ENCODE peak calls at places on chromosomes 3 and 15, in ten cellular contexts. One of them, this sample, is unnamed.
A peak's percentile ranks its signal among the peaks of the same experiment; 100 is the strongest.

GRCh38 chr3:170835346-170835745 is 34.6 kb downstream of the RPL22L1 start:
- DNase-seq in heart left ventricle: no peak
- DNase-seq in AG10803: no peak
- DNase-seq in PC-3: no peak
- DNase-seq in brain microvascular endothelial cell: no peak
- DNase-seq in adrenal gland: no peak
- DNase-seq in IMR-90: no peak
- DNase-seq in AG09309: no peak
- DNase-seq in fibroblast of lung: no peak
- DNase-seq in HL-60: no peak
- DNase-seq in this sample: no peak

GRCh38 chr15:58916962-58917361 is 16.5 kb downstream of the SLTM start:
- DNase-seq in heart left ventricle: no peak
- DNase-seq in AG10803: no peak
- DNase-seq in PC-3: no peak
- DNase-seq in brain microvascular endothelial cell: no peak
- DNase-seq in adrenal gland: no peak
- DNase-seq in IMR-90: no peak
- DNase-seq in AG09309: no peak
- DNase-seq in fibroblast of lung: no peak
- DNase-seq in HL-60: no peak
- DNase-seq in this sample: no peak

GRCh38 chr15:101609742-101610627 is 42.2 kb downstream of the TM2D3 start:
- DNase-seq in heart left ventricle: no peak
- DNase-seq in AG10803: no peak
- DNase-seq in PC-3: no peak
- DNase-seq in brain microvascular endothelial cell: no peak
- DNase-seq in adrenal gland: no peak
- DNase-seq in IMR-90: no peak
- DNase-seq in AG09309: no peak
- DNase-seq in fibroblast of lung: no peak
- DNase-seq in HL-60: no peak
- DNase-seq in this sample: no peak

GRCh38 chr3:56424357-56424756 is 43.9 kb downstream of the ERC2 start:
- DNase-seq in heart left ventricle: no peak
- DNase-seq in AG10803: no peak
- DNase-seq in PC-3: no peak
- DNase-seq in brain microvascular endothelial cell: no peak
- DNase-seq in adrenal gland: no peak
- DNase-seq in IMR-90: no peak
- DNase-seq in AG09309: no peak
- DNase-seq in fibroblast of lung: no peak
- DNase-seq in HL-60: no peak
- DNase-seq in this sample: peak; percentile 6

GRCh38 chr3:51698209-51698608 is 8.7 kb upstream of the GRM2 start:
- DNase-seq in heart left ventricle: no peak
- DNase-seq in AG10803: no peak
- DNase-seq in PC-3: no peak
- DNase-seq in brain microvascular endothelial cell: no peak
- DNase-seq in adrenal gland: no peak
- DNase-seq in IMR-90: no peak
- DNase-seq in AG09309: no peak
- DNase-seq in fibroblast of lung: no peak
- DNase-seq in HL-60: no peak
- DNase-seq in this sample: no peak

GRCh38 chr3:52230461-52230860 is 5.0 kb upstream of the TLR9 start:
- DNase-seq in heart left ventricle: no peak
- DNase-seq in AG10803: no peak
- DNase-seq in PC-3: no peak
- DNase-seq in brain microvascular endothelial cell: no peak
- DNase-seq in adrenal gland: no peak
- DNase-seq in IMR-90: no peak
- DNase-seq in AG09309: no peak
- DNase-seq in fibroblast of lung: no peak
- DNase-seq in HL-60: no peak
- DNase-seq in this sample: no peak

GRCh38 chr3:158407844-158408517 is 163.0 kb upstream of the MLF1 start:
- DNase-seq in heart left ventricle: no peak
- DNase-seq in AG10803: no peak
- DNase-seq in PC-3: no peak
- DNase-seq in brain microvascular endothelial cell: no peak
- DNase-seq in adrenal gland: no peak
- DNase-seq in IMR-90: no peak
- DNase-seq in AG09309: no peak
- DNase-seq in fibroblast of lung: no peak
- DNase-seq in HL-60: no peak
- DNase-seq in this sample: no peak

GRCh38 chr3:156605686-156606605 is 51.0 kb upstream of the SSR3 start:
- DNase-seq in heart left ventricle: peak; percentile 35
- DNase-seq in AG10803: peak; percentile 78
- DNase-seq in PC-3: peak; percentile 60
- DNase-seq in brain microvascular endothelial cell: peak; percentile 53
- DNase-seq in adrenal gland: no peak
- DNase-seq in IMR-90: peak; percentile 69
- DNase-seq in AG09309: peak; percentile 39
- DNase-seq in fibroblast of lung: peak; percentile 74
- DNase-seq in HL-60: peak; percentile 23
- DNase-seq in this sample: no peak

GRCh38 chr15:85580914-85581313 is 200.5 kb downstream of the AKAP13 start:
- DNase-seq in heart left ventricle: peak; percentile 30
- DNase-seq in AG10803: no peak
- DNase-seq in PC-3: no peak
- DNase-seq in brain microvascular endothelial cell: no peak
- DNase-seq in adrenal gland: peak; percentile 71
- DNase-seq in IMR-90: no peak
- DNase-seq in AG09309: no peak
- DNase-seq in fibroblast of lung: no peak
- DNase-seq in HL-60: peak; percentile 29
- DNase-seq in this sample: no peak

GRCh38 chr15:85582076-85582718 is 201.8 kb downstream of the AKAP13 start:
- DNase-seq in heart left ventricle: no peak
- DNase-seq in AG10803: peak; percentile 61
- DNase-seq in PC-3: no peak
- DNase-seq in brain microvascular endothelial cell: no peak
- DNase-seq in adrenal gland: peak; percentile 64
- DNase-seq in IMR-90: peak; percentile 24
- DNase-seq in AG09309: no peak
- DNase-seq in fibroblast of lung: peak; percentile 53
- DNase-seq in HL-60: no peak
- DNase-seq in this sample: no peak

GRCh38 chr15:85581495-85581894 is 201.1 kb downstream of the AKAP13 start:
- DNase-seq in heart left ventricle: peak; percentile 67
- DNase-seq in AG10803: no peak
- DNase-seq in PC-3: no peak
- DNase-seq in brain microvascular endothelial cell: no peak
- DNase-seq in adrenal gland: peak; percentile 77
- DNase-seq in IMR-90: no peak
- DNase-seq in AG09309: no peak
- DNase-seq in fibroblast of lung: no peak
- DNase-seq in HL-60: peak; percentile 25
- DNase-seq in this sample: no peak

GRCh38 chr15:85579011-85579701 is 198.8 kb downstream of the AKAP13 start:
- DNase-seq in heart left ventricle: peak; percentile 32
- DNase-seq in AG10803: no peak
- DNase-seq in PC-3: peak; percentile 8
- DNase-seq in brain microvascular endothelial cell: no peak
- DNase-seq in adrenal gland: no peak
- DNase-seq in IMR-90: no peak
- DNase-seq in AG09309: no peak
- DNase-seq in fibroblast of lung: no peak
- DNase-seq in HL-60: peak; percentile 47
- DNase-seq in this sample: no peak

DNA sequence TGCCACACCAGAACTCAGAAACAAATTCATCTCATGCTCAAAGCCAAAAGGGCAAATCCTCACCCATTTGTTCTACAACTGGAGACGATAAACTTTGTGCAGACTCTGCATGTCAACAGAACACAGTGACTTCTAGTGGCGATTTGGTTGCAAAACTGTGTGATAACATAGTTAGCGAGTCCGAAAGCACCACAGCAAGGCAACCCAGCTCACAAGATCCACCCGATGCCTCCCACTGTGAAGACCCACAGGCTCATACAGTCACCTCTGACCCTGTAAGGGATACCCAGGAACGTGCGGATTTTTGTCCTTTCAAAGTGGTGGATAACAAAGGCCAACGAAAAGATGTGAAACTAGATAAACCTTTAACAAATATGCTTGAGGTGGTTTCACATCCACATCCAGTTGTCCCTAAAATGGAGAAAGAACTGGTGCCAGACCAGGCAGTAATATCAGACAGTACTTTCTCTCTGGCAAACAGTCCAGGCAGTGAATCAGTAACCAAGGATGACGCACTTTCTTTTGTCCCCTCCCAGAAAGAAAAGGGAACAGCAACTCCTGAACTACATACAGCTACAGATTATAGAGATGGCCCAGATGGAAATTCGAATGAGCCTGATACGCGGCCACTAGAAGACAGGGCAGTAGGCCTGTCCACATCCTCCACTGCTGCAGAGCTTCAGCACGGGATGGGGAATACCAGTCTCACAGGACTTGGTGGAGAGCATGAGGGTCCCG is 199.7 kb downstream of the AKAP13 start:
- DNase-seq in heart left ventricle: peak; percentile 54
- DNase-seq in AG10803: peak; percentile 56
- DNase-seq in PC-3: no peak
- DNase-seq in brain microvascular endothelial cell: no peak
- DNase-seq in adrenal gland: no peak
- DNase-seq in IMR-90: no peak
- DNase-seq in AG09309: no peak
- DNase-seq in fibroblast of lung: no peak
- DNase-seq in HL-60: no peak
- DNase-seq in this sample: no peak
- TF ChIP-seq CTCF in heart left ventricle: no peak
- TF ChIP-seq CTCF in AG10803: no peak
- TF ChIP-seq CTCF in PC-3: peak; percentile 21
- TF ChIP-seq CTCF in brain microvascular endothelial cell: no peak
- TF ChIP-seq CTCF in adrenal gland: no peak
- TF ChIP-seq CTCF in IMR-90: no peak
- TF ChIP-seq CTCF in AG09309: no peak
- TF ChIP-seq CTCF in fibroblast of lung: no peak
- TF ChIP-seq CTCF in HL-60: no peak
- TF ChIP-seq CTCF in this sample: no peak

GRCh38 chr3:38173834-38174418 is 8.6 kb downstream of the OXSR1 start:
- DNase-seq in heart left ventricle: no peak
- DNase-seq in AG10803: no peak
- DNase-seq in PC-3: no peak
- DNase-seq in brain microvascular endothelial cell: no peak
- DNase-seq in adrenal gland: no peak
- DNase-seq in IMR-90: no peak
- DNase-seq in AG09309: no peak
- DNase-seq in fibroblast of lung: no peak
- DNase-seq in HL-60: no peak
- DNase-seq in this sample: no peak
- H3K4me3 ChIP-seq in heart left ventricle: no peak overlapping the region
- H3K4me3 ChIP-seq in AG10803: no peak overlapping the region
- H3K4me3 ChIP-seq in PC-3: no peak overlapping the region
- H3K4me3 ChIP-seq in brain microvascular endothelial cell: no peak overlapping the region
- H3K4me3 ChIP-seq in adrenal gland: no peak overlapping the region
- H3K4me3 ChIP-seq in IMR-90: no peak overlapping the region
- H3K4me3 ChIP-seq in AG09309: no peak overlapping the region
- H3K4me3 ChIP-seq in fibroblast of lung: no peak overlapping the region
- H3K4me3 ChIP-seq in HL-60: no peak overlapping the region
- H3K4me3 ChIP-seq in this sample: no peak overlapping the region

DNA sequence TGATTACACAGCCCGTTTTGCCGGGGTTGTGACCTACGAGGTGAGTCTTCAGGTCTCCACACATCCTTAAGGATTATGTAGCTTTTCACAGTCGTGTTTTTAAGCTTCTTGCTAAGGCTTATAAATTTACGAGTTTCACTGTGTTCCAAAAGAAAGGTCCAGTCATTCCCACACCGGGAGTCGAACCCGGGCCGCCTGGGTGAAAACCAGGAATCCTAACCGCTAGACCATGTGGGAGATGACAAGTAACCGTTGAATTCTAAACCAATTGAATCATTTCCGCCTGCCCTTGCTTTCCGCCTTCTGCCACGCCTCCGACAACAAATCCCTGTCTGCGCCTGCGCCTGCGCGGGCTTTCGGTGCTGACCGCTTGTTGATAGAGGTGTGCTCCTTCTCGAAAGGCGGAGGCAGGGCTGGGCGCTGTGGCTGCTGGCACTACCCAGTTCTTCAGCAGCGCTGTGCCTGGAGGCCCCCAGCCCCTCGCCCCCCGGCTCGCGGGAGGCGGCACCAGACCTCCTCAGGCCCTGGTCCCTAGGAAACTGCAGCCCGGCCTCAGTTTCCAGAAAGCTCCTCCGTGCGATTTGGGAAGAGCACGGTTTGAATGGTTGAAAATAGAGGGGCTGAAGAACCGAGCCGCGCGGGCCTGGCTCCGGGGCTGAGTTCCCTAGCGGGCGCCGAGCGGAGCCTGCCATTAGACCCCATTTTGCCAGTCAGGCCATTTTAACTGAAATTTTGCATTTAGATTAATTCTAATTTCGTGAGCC is 219.1 kb upstream of the ATP10A start:
- DNase-seq in heart left ventricle: peak; percentile 93
- DNase-seq in AG10803: peak; percentile 94
- DNase-seq in PC-3: peak; percentile 97
- DNase-seq in brain microvascular endothelial cell: peak; percentile 93
- DNase-seq in adrenal gland: peak; percentile 99
- DNase-seq in IMR-90: peak; percentile 93
- DNase-seq in AG09309: peak; percentile 83
- DNase-seq in fibroblast of lung: peak; percentile 95
- DNase-seq in HL-60: peak; percentile 92
- DNase-seq in this sample: peak; percentile 88
- TF ChIP-seq CTCF in heart left ventricle: no peak
- TF ChIP-seq CTCF in AG10803: peak; percentile 1
- TF ChIP-seq CTCF in PC-3: no peak
- TF ChIP-seq CTCF in brain microvascular endothelial cell: peak; percentile 11
- TF ChIP-seq CTCF in adrenal gland: peak; percentile 8
- TF ChIP-seq CTCF in IMR-90: no peak
- TF ChIP-seq CTCF in AG09309: no peak
- TF ChIP-seq CTCF in fibroblast of lung: no peak
- TF ChIP-seq CTCF in HL-60: no peak
- TF ChIP-seq CTCF in this sample: no peak

GRCh38 chr3:42982645-42983412 is 3.7 kb downstream of the GASK1A start:
- DNase-seq in heart left ventricle: no peak
- DNase-seq in AG10803: no peak
- DNase-seq in PC-3: no peak
- DNase-seq in brain microvascular endothelial cell: no peak
- DNase-seq in adrenal gland: no peak
- DNase-seq in IMR-90: no peak
- DNase-seq in AG09309: no peak
- DNase-seq in fibroblast of lung: no peak
- DNase-seq in HL-60: no peak
- DNase-seq in this sample: no peak

GRCh38 chr3:42983927-42984326 is 4.8 kb downstream of the GASK1A start:
- DNase-seq in heart left ventricle: no peak
- DNase-seq in AG10803: no peak
- DNase-seq in PC-3: no peak
- DNase-seq in brain microvascular endothelial cell: no peak
- DNase-seq in adrenal gland: no peak
- DNase-seq in IMR-90: no peak
- DNase-seq in AG09309: no peak
- DNase-seq in fibroblast of lung: no peak
- DNase-seq in HL-60: no peak
- DNase-seq in this sample: no peak

GRCh38 chr3:42980909-42981308 is 1.8 kb downstream of the GASK1A start:
- DNase-seq in heart left ventricle: no peak
- DNase-seq in AG10803: peak; percentile 22
- DNase-seq in PC-3: peak; percentile 64
- DNase-seq in brain microvascular endothelial cell: no peak
- DNase-seq in adrenal gland: no peak
- DNase-seq in IMR-90: no peak
- DNase-seq in AG09309: no peak
- DNase-seq in fibroblast of lung: no peak
- DNase-seq in HL-60: no peak
- DNase-seq in this sample: no peak

GRCh38 chr3:42979044-42979962 is at the start of gene GASK1A:
- DNase-seq in heart left ventricle: peak; percentile 48
- DNase-seq in AG10803: no peak
- DNase-seq in PC-3: peak; percentile 53
- DNase-seq in brain microvascular endothelial cell: no peak
- DNase-seq in adrenal gland: peak; percentile 62
- DNase-seq in IMR-90: no peak
- DNase-seq in AG09309: no peak
- DNase-seq in fibroblast of lung: no peak
- DNase-seq in HL-60: peak; percentile 74
- DNase-seq in this sample: no peak

DNA sequence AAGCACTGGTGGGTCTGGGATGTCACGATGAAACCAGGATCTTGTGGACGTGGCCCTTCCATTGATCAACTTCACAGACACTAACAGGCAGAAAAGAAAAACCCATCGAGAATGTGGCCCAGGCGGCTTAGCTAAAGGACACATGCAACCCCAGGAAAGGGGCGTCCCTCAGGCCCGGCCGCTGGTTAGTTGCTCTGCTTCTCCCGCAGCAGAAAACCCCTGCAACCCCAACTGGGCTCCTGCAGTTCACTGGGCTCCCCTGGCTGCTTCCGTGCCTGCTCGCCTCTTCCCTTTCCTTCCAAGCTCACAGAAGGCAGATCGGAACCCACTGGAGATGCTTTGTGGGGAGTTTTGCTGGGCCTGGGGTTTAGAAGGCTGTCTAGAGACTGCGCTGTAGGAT is 1.1 kb downstream of the GASK1A start:
- DNase-seq in heart left ventricle: no peak
- DNase-seq in AG10803: no peak
- DNase-seq in PC-3: no peak
- DNase-seq in brain microvascular endothelial cell: no peak
- DNase-seq in adrenal gland: no peak
- DNase-seq in IMR-90: no peak
- DNase-seq in AG09309: no peak
- DNase-seq in fibroblast of lung: no peak
- DNase-seq in HL-60: no peak
- DNase-seq in this sample: no peak
- H3K4me3 ChIP-seq in heart left ventricle: no peak overlapping the region
- H3K4me3 ChIP-seq in AG10803: no peak overlapping the region
- H3K4me3 ChIP-seq in PC-3: peak overlapping the region; percentile 66
- H3K4me3 ChIP-seq in brain microvascular endothelial cell: no peak overlapping the region
- H3K4me3 ChIP-seq in adrenal gland: peak overlapping the region; percentile 60
- H3K4me3 ChIP-seq in IMR-90: no peak overlapping the region
- H3K4me3 ChIP-seq in AG09309: no peak overlapping the region
- H3K4me3 ChIP-seq in fibroblast of lung: no peak overlapping the region
- H3K4me3 ChIP-seq in HL-60: no peak overlapping the region
- H3K4me3 ChIP-seq in this sample: no peak overlapping the region